ENCODE peak calls at places on chromosomes 12 and 14, in ten cellular contexts. L, Q, A, R, F, E, S, B, C and G are unnamed samples.

GRCh38 chr12:21934173-21934572 is 7.1 kb downstream of the ABCC9 start:
- DNase-seq in E (no peak), R (no peak), B (no peak), C (no peak), A (no peak), Q (no peak), F (no peak), S (no peak), L (no peak), G (no peak)

GRCh38 chr12:46557539-46558373 is 185.2 kb upstream of the SLC38A2 start:
- DNase-seq in S (no peak), B (no peak), L (no peak), A (no peak), R (no peak), E (no peak), Q (no peak), C (no peak), F (no peak), G (peak)

GRCh38 chr12:82650627-82651337 is 35.9 kb upstream of the TMTC2 start:
- DNase-seq in Q (no peak), A (no peak), R (no peak), L (no peak), F (no peak), C (no peak), S (no peak), E (no peak), B (no peak), G (no peak)

GRCh38 chr12:91988076-91988475 is 157.6 kb downstream of the BTG1 start:
- DNase-seq in R (no peak), L (no peak), A (no peak), S (no peak), F (no peak), E (no peak), C (no peak), B (no peak), Q (no peak), G (no peak)

GRCh38 chr12:121334513-121335343 is 17.5 kb downstream of the ANAPC5 start:
- DNase-seq in Q (peak), R (peak), A (no peak), B (no peak), L (no peak), C (peak), F (peak), S (peak), E (no peak), G (peak)

GRCh38 chr12:21992823-21993222 is 51.6 kb upstream of the ABCC9 start:
- DNase-seq in L (no peak), F (no peak), R (no peak), Q (no peak), C (no peak), E (no peak), S (no peak), A (no peak), B (no peak), G (no peak)

GRCh38 chr14:39264558-39264957 is 30.8 kb downstream of the MIA2 start:
- DNase-seq in L (no peak), R (no peak), F (no peak), E (no peak), Q (no peak), B (no peak), C (no peak), A (no peak), S (no peak), G (no peak)

GRCh38 chr14:100674428-100674827 is 52.3 kb upstream of the DLK1 start:
- DNase-seq in A (no peak), C (no peak), S (no peak), E (no peak), Q (no peak), F (no peak), L (no peak), B (no peak), R (no peak), G (no peak)

GRCh38 chr14:61584258-61584657 is 111.1 kb upstream of the HIF1A start:
- DNase-seq in R (no peak), Q (peak), F (no peak), C (no peak), S (no peak), B (no peak), E (no peak), L (no peak), A (no peak), G (no peak)

GRCh38 chr14:100274250-100274649 is 32.0 kb downstream of the SLC25A29 start:
- DNase-seq in A (no peak), F (no peak), L (no peak), R (no peak), B (no peak), S (no peak), E (no peak), C (no peak), Q (no peak), G (no peak)

GRCh38 chr14:93033983-93034670 is 81.6 kb downstream of the ITPK1 start:
- DNase-seq in E (peak), Q (peak), A (peak), B (no peak), S (peak), C (peak), L (no peak), R (no peak), F (peak), G (no peak)